ENCODE peak calls at places on chromosomes 6 and 20, in eight cellular contexts. Q is psoas muscle, J is BE2C, B is mammary epithelial cell, F is GM06990, D is mesendoderm, H is right cardiac atrium, O is foreskin keratinocyte. Z is an unnamed sample.
A peak's percentile ranks its signal among the peaks of the same experiment; 100 is the strongest.

GRCh38 chr6:156839591-156840001 is 62.4 kb downstream of the ARID1B start:
- DNase-seq in D (peak; percentile 50), F (no peak), J (peak; percentile 68), B (no peak), O (no peak), Q (no peak), H (no peak), Z (no peak)

GRCh38 chr6:109238405-109238804 is 143.1 kb downstream of the CEP57L1 start:
- DNase-seq in J (no peak), F (no peak), O (no peak), B (peak; percentile 39), H (no peak), D (no peak), Q (no peak), Z (no peak)

GRCh38 chr20:51132286-51132810 is 109.4 kb upstream of the KCNG1 start:
- DNase-seq in D (no peak), Q (no peak), J (no peak), B (no peak), H (no peak), O (no peak), F (no peak), Z (no peak)

GRCh38 chr20:51259455-51259854 is 236.5 kb upstream of the KCNG1 start:
- DNase-seq in H (no peak), D (peak; percentile 51), F (no peak), Q (no peak), O (no peak), J (no peak), B (no peak), Z (no peak)

GRCh38 chr6:14772188-14772587 is 473.7 kb upstream of the JARID2 start:
- DNase-seq in F (no peak), Q (no peak), B (no peak), O (no peak), D (peak; percentile 73), J (no peak), H (no peak), Z (no peak)

GRCh38 chr6:121857551-121857950 is 422.1 kb downstream of the GJA1 start:
- DNase-seq in J (no peak), O (no peak), D (peak; percentile 63), B (peak; percentile 5), F (no peak), Q (no peak), H (no peak), Z (peak; percentile 13)

GRCh38 chr6:148323344-148323743 is 19.3 kb upstream of the SASH1 start:
- DNase-seq in H (no peak), J (no peak), Q (no peak), B (no peak), D (no peak), O (no peak), F (no peak), Z (peak; percentile 5)

GRCh38 chr6:89082439-89082838 is 1.9 kb downstream of the PNRC1 start:
- DNase-seq in Q (no peak), O (no peak), B (peak; percentile 66), F (no peak), H (no peak), J (no peak), D (peak; percentile 21), Z (no peak)

GRCh38 chr6:124780621-124781020 is 181.6 kb upstream of the RNF217 start:
- DNase-seq in F (no peak), D (no peak), Q (no peak), H (no peak), J (no peak), B (peak; percentile 32), O (peak; percentile 31), Z (no peak)

GRCh38 chr6:11315743-11316437 is 83.4 kb upstream of the NEDD9 start:
- DNase-seq in F (no peak), J (no peak), Q (no peak), O (peak; percentile 88), D (no peak), H (no peak), B (peak; percentile 93), Z (no peak)

GRCh38 chr6:1039191-1039590 is 272.7 kb upstream of the FOXQ1 start:
- DNase-seq in B (peak; percentile 65), Q (no peak), F (no peak), J (no peak), D (no peak), O (peak; percentile 48), H (no peak), Z (no peak)

DNA sequence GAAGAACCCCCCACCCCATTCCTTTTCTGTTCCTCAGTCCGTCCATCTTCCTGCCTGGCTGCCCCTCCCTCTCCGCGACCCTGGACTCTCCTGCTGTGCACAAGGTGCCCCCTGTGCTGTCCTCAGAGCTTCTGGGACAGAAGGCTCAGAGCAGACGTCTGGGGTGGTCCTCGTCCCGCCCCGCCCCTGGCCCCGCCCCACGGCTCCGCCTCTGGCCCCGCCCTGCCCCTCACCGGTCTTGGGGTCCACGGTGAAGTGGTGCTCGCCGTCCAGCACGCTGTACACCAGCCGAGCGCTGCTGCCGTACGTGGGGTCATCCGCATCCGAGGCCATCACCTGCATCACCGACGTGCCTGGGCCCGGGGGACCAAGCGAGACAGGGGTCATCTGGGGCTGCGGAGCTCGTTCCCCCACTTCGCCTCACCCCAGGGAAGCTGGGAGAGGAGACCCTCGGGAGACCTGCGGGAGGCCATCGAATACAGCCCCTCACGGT is 81.0 kb downstream of the CDH22 start:
- DNase-seq in O (no peak), H (no peak), Q (peak; percentile 46), D (no peak), F (no peak), B (no peak), J (no peak), Z (no peak)
- H3K27me3 ChIP-seq in O (peaks cover 5% of the 10 kb centered on the region), H (no peaks in the 10 kb centered on the region), Q (no peaks in the 10 kb centered on the region), D (no peaks in the 10 kb centered on the region), F (no peaks in the 10 kb centered on the region), B (no peaks in the 10 kb centered on the region), J (no peaks in the 10 kb centered on the region), Z (no peaks in the 10 kb centered on the region)

GRCh38 chr20:59403962-59404314 is 103.5 kb downstream of the EDN3 start:
- DNase-seq in F (no peak), Q (no peak), B (no peak), H (no peak), J (no peak), O (no peak), D (no peak), Z (no peak)
- H3K27me3 ChIP-seq in F (no peaks in the 10 kb centered on the region), Q (no peaks in the 10 kb centered on the region), B (peaks cover 2% of the 10 kb centered on the region), H (no peaks in the 10 kb centered on the region), J (no peaks in the 10 kb centered on the region), O (peaks cover 56% of the 10 kb centered on the region), D (peaks cover 3% of the 10 kb centered on the region), Z (peaks cover 34% of the 10 kb centered on the region)

GRCh38 chr6:170455335-170455979 is 97.7 kb downstream of the PSMB1 start:
- DNase-seq in J (no peak), Q (no peak), B (no peak), F (no peak), O (no peak), D (no peak), H (no peak), Z (no peak)
- H3K27me3 ChIP-seq in J (peaks cover 9% of the 10 kb centered on the region), Q (no peaks in the 10 kb centered on the region), B (no peaks in the 10 kb centered on the region), F (no peaks in the 10 kb centered on the region), O (peaks cover 17% of the 10 kb centered on the region), D (no peaks in the 10 kb centered on the region), H (no peaks in the 10 kb centered on the region), Z (no peaks in the 10 kb centered on the region)

DNA sequence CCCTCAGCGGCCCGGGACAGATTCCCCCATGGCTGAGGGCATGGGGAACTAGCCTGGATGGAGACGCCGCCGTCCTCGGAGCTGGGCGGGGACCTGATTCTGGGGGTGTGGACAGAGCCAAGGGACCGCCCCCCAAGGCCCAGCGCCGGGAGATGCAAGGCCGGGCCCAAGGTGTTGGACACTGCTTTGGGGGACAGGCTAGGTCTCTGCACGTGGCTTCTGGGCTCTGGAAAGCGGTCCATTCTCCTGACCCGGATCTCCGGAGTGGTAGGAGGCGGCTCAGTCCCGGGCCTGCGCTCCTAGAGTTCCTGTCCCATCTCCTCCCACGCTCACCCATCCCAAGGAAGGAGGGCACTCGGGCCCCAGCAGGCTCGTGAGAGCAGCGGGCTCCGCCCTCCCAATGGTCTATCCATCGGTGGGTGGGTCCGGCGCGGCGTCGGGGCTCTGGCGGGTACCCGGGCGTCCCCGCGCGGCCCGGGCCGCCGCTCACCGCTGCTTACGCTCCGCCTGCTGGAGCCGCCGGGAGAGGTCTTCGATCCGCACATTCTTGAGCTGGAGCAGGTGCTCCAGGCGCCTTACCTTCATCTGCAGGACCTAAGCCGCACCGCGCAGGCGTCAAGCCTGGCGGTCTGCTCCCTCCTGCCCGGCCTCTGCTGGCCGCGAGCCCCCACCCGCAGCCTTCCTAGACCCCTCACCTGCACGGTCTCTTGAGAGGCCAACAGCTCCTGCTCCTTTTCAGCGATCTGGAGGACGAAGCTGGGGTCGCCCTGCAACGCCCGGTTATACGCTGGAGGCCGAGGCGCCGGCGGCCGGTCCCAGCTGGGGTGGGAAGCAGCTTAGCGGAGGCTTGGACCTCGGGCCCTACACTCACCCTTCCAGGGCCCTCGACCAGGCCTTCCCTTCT is 3.3 kb downstream of the SPEF1 start:
- DNase-seq in O (peak; percentile 23), B (peak; percentile 44), Q (peak; percentile 75), H (peak; percentile 90), J (peak; percentile 67), D (peak; percentile 74), F (no peak), Z (peak; percentile 81)
- H3K27me3 ChIP-seq in O (peaks cover 12% of the 10 kb centered on the region), B (no peaks in the 10 kb centered on the region), Q (no peaks in the 10 kb centered on the region), H (no peaks in the 10 kb centered on the region), J (peaks cover 7% of the 10 kb centered on the region), D (peaks cover 8% of the 10 kb centered on the region), F (peaks cover 1% of the 10 kb centered on the region), Z (peaks cover 62% of the 10 kb centered on the region)

GRCh38 chr20:63000958-63001357 is 5.8 kb downstream of the BHLHE23 start:
- DNase-seq in O (no peak), D (no peak), Q (no peak), H (no peak), J (no peak), F (no peak), B (no peak), Z (no peak)
- H3K27me3 ChIP-seq in O (peaks cover 94% of the 10 kb centered on the region), D (peaks cover 32% of the 10 kb centered on the region), Q (no peaks in the 10 kb centered on the region), H (no peaks in the 10 kb centered on the region), J (peaks cover 100% of the 10 kb centered on the region), F (peaks cover 6% of the 10 kb centered on the region), B (peaks cover 25% of the 10 kb centered on the region), Z (peaks cover 94% of the 10 kb centered on the region)

GRCh38 chr6:114140416-114140815 is 169.5 kb upstream of the HDAC2 start:
- DNase-seq in Q (no peak), O (no peak), F (no peak), H (no peak), D (no peak), B (no peak), J (no peak), Z (no peak)
- H3K27me3 ChIP-seq in Q (no peaks in the 10 kb centered on the region), O (peaks cover 9% of the 10 kb centered on the region), F (no peaks in the 10 kb centered on the region), H (no peaks in the 10 kb centered on the region), D (no peaks in the 10 kb centered on the region), B (no peaks in the 10 kb centered on the region), J (no peaks in the 10 kb centered on the region), Z (no peaks in the 10 kb centered on the region)

DNA sequence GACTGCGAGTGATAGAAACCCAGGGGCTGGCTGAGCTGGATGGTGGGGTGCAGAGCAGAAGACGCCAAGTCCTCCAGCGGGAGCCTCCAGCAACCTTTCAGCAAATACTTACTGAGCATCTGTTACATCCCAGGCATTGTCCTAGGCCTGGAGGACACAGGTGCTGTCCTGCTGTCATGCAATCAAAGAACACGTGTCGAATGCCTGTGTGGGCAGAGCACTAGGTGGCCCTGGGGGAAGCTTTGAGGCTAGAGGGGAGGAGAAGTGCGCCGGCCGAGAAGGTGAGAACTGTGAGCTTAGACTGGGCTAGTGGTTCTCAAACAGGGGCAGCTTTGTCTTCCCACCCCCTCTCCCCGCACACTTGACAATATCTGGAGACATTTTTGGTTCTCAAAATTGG is 233.6 kb downstream of the BMP7 start:
- DNase-seq in H (no peak), O (no peak), B (no peak), Q (no peak), D (no peak), J (no peak), F (no peak), Z (no peak)
- H3K27me3 ChIP-seq in H (no peaks in the 10 kb centered on the region), O (peaks cover 4% of the 10 kb centered on the region), B (peaks cover 2% of the 10 kb centered on the region), Q (no peaks in the 10 kb centered on the region), D (no peaks in the 10 kb centered on the region), J (no peaks in the 10 kb centered on the region), F (no peaks in the 10 kb centered on the region), Z (no peaks in the 10 kb centered on the region)